ENCODE peak calls at places on chromosome 9, in four cellular contexts. E, A, M and K are unnamed samples.

GRCh38 chr9:127905788-127906191 is 6.4 kb upstream of the ST6GALNAC6 start:
- DNase-seq in A (no peak), E (no peak), M (peak), K (no peak)

GRCh38 chr9:98333703-98334582 is 78.5 kb upstream of the TBC1D2 start:
- DNase-seq in M (no peak), A (no peak), E (peak), K (no peak)

GRCh38 chr9:72332351-72332750 is 32.7 kb downstream of the ZFAND5 start:
- DNase-seq in A (no peak), E (no peak), M (no peak), K (no peak)

GRCh38 chr9:81363916-81364480 is 325.3 kb downstream of the TLE1 start:
- DNase-seq in E (no peak), M (no peak), A (no peak), K (no peak)

GRCh38 chr9:117772960-117773359 is 68.8 kb downstream of the TLR4 start:
- DNase-seq in E (no peak), A (no peak), M (no peak), K (no peak)

GRCh38 chr9:136625101-136626065 is 37.3 kb upstream of the EGFL7 start:
- DNase-seq in E (no peak), A (peak), M (peak), K (no peak)

GRCh38 chr9:128428644-128429504 is 8.2 kb downstream of the CERCAM start:
- DNase-seq in A (no peak), E (no peak), M (no peak), K (no peak)

GRCh38 chr9:114180701-114181582 is 25.6 kb downstream of the COL27A1 start:
- DNase-seq in A (peak), E (no peak), M (no peak), K (no peak)

GRCh38 chr9:118473527-118473926 is 769.3 kb downstream of the TLR4 start:
- DNase-seq in E (no peak), A (no peak), M (no peak), K (no peak)

GRCh38 chr9:115604831-115605483 is 487.0 kb upstream of the TNC start:
- DNase-seq in A (no peak), M (no peak), E (no peak), K (no peak)

GRCh38 chr9:272251-273213 is 57.9 kb downstream of the DOCK8 start:
- DNase-seq in A (no peak), M (peak), E (no peak), K (peak)

GRCh38 chr9:96342553-96343245 is 40.7 kb upstream of the HSD17B3 start:
- DNase-seq in M (no peak), E (no peak), A (no peak), K (no peak)

GRCh38 chr9:107158321-107158720 is 124.8 kb upstream of the RAD23B start:
- DNase-seq in M (no peak), E (no peak), A (no peak), K (no peak)

GRCh38 chr9:88810826-88811225 is 180.4 kb upstream of the S1PR3 start:
- DNase-seq in A (no peak), M (no peak), E (no peak), K (no peak)

GRCh38 chr9:306907-307306 is 92.2 kb downstream of the DOCK8 start:
- DNase-seq in M (no peak), E (no peak), A (no peak), K (no peak)

GRCh38 chr9:34400275-34400674 is 23.6 kb upstream of the MYORG start:
- DNase-seq in M (no peak), A (no peak), E (no peak), K (no peak)

GRCh38 chr9:117547321-117547720 is 132.5 kb upstream of the ASTN2 start:
- DNase-seq in M (no peak), A (no peak), E (no peak), K (no peak)

GRCh38 chr9:89678394-89679005 is 73.7 kb downstream of the GADD45G start:
- DNase-seq in M (no peak), A (no peak), E (no peak), K (no peak)

GRCh38 chr9:93091453-93092081 is 4.5 kb upstream of the CARD19 start:
- DNase-seq in M (peak), E (peak), A (no peak), K (peak)

GRCh38 chr9:123453904-123454321 is 97.9 kb downstream of the CRB2 start:
- DNase-seq in M (no peak), E (no peak), A (peak), K (no peak)